ENCODE peak calls at places on chromosomes 4 and X, in six cellular contexts. Z, Y, I, H, N and L are unnamed samples.

GRCh38 chr4:98586634-98587354 is 71.6 kb downstream of the TSPAN5 start:
- DNase-seq in Z (no peak), Y (no peak), I (no peak), H (no peak), N (peak), L (no peak)

GRCh38 chrX:103730746-103731508 is 20.2 kb downstream of the TMEM31 start:
- DNase-seq in Z (peak), Y (no peak), I (no peak), H (peak), N (peak), L (no peak)

GRCh38 chr4:8586246-8586645 is 6.1 kb downstream of the GPR78 start:
- DNase-seq in Z (no peak), Y (no peak), I (no peak), H (no peak), N (no peak), L (no peak)

GRCh38 chr4:100982345-100982744 is 365.0 kb downstream of the PPP3CA start:
- DNase-seq in Z (no peak), Y (no peak), I (no peak), H (no peak), N (no peak), L (no peak)

GRCh38 chrX:130086414-130087207 is 23.7 kb downstream of the ELF4 start:
- DNase-seq in Z (no peak), Y (no peak), I (peak), H (no peak), N (no peak), L (no peak)

GRCh38 chr4:56655209-56655626 is 25.9 kb downstream of the HOPX start:
- DNase-seq in Z (peak), Y (no peak), I (no peak), H (peak), N (peak), L (no peak)

GRCh38 chrX:135384161-135384836 is 37.4 kb upstream of the SMIM10L2A start:
- DNase-seq in Z (no peak), Y (no peak), I (peak), H (no peak), N (no peak), L (no peak)

GRCh38 chr4:2248044-2248780 is 6.3 kb upstream of the HAUS3 start:
- DNase-seq in Z (no peak), Y (no peak), I (no peak), H (no peak), N (peak), L (no peak)

GRCh38 chr4:97238956-97239698 is 904.1 kb downstream of the STPG2 start:
- DNase-seq in Z (no peak), Y (no peak), I (no peak), H (no peak), N (no peak), L (no peak)

GRCh38 chrX:96538104-96538725 is 146.4 kb upstream of the DIAPH2 start:
- DNase-seq in Z (no peak), Y (no peak), I (no peak), H (no peak), N (no peak), L (no peak)

GRCh38 chr4:152348670-152349069 is 187.2 kb downstream of the FBXW7 start:
- DNase-seq in Z (no peak), Y (no peak), I (no peak), H (peak), N (peak), L (no peak)

GRCh38 chr4:110344165-110344564 is 131.8 kb upstream of the ENPEP start:
- DNase-seq in Z (peak), Y (no peak), I (no peak), H (peak), N (no peak), L (no peak)

GRCh38 chrX:43655961-43656494 is at the start of gene MAOA:
- DNase-seq in Z (peak), Y (peak), I (peak), H (no peak), N (peak), L (no peak)

GRCh38 chrX:25219480-25219879 is 203.7 kb upstream of the ARX start:
- DNase-seq in Z (no peak), Y (no peak), I (no peak), H (no peak), N (no peak), L (no peak)

GRCh38 chr4:13207224-13207623 is 276.9 kb downstream of the RAB28 start:
- DNase-seq in Z (no peak), Y (no peak), I (no peak), H (no peak), N (peak), L (no peak)

GRCh38 chr4:10074767-10075105 is 41.9 kb downstream of the WDR1 start:
- DNase-seq in Z (peak), Y (no peak), I (no peak), H (peak), N (peak), L (no peak)

GRCh38 chr4:57661707-57662106 is 551.5 kb upstream of the IGFBP7 start:
- DNase-seq in Z (no peak), Y (no peak), I (no peak), H (no peak), N (no peak), L (no peak)

GRCh38 chrX:22396408-22396807 is 123.7 kb downstream of the CBLL2 start:
- DNase-seq in Z (no peak), Y (no peak), I (no peak), H (peak), N (no peak), L (no peak)

GRCh38 chr4:22551550-22551949 is 35.7 kb upstream of the ADGRA3 start:
- DNase-seq in Z (no peak), Y (no peak), I (no peak), H (no peak), N (no peak), L (no peak)

GRCh38 chr4:138927065-138927464 is 88.5 kb upstream of the NOCT start:
- DNase-seq in Z (peak), Y (no peak), I (no peak), H (peak), N (no peak), L (no peak)

GRCh38 chrX:13109811-13110210 is 65.4 kb upstream of the FAM9C start:
- DNase-seq in Z (peak), Y (no peak), I (no peak), H (peak), N (no peak), L (no peak)

GRCh38 chrX:67555578-67556203 is 11.9 kb downstream of the AR start:
- DNase-seq in Z (peak), Y (peak), I (no peak), H (peak), N (peak), L (no peak)

GRCh38 chr4:51868449-51868847 is 25.5 kb downstream of the DCUN1D4 start:
- DNase-seq in Z (no peak), Y (no peak), I (no peak), H (no peak), N (no peak), L (no peak)

GRCh38 chr4:95122001-95122400 is 364.2 kb downstream of the BMPR1B start:
- DNase-seq in Z (no peak), Y (no peak), I (no peak), H (no peak), N (no peak), L (no peak)

GRCh38 chr4:55706526-55706925 is 70.4 kb upstream of the NMU start:
- DNase-seq in Z (peak), Y (no peak), I (no peak), H (no peak), N (no peak), L (no peak)

DNA sequence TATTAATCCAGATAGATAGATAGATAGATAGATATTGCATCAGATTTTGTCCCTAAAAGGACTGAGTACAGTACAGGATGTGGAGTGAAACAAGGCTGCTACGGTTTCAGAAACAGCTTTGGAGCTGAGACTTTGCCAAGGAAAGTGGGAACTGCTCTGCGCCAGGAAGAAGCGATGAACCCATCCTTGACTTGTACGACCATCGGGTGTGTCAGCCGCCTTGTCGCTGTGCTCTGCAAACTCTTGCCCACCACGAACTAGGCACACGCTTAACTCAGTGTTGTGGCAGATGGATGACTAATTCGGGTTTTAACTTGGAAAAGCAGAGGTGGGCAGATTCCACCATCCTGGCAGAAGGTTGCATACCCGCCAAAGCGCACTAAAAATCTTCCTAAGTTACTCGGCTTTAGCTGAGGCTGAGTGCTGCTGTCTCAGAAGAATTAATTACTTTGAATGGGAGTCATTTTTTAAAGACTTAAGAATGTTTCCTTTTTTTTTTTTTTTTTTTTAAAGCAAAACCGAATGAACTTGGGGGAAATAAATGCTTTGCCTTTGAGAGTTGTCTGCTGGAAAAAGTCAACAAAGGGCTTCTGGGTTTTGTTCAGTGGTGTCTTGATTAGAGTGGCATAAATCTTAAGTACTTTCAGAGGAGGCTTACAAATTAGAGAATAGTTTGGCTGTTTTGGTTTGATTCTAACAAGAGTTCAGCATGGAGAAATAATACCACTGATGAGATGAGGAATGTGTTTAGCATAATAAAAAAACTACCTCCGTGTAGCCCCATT is 69.5 kb downstream of the SHROOM2 start:
- DNase-seq in Z (no peak), Y (no peak), I (no peak), H (peak), N (no peak), L (no peak)
- H3K4me3 ChIP-seq in Z (no peak), Y (no peak), I (no peak), H (peak), N (no peak), L (no peak)

GRCh38 chrX:110665223-110665622 is 130.4 kb downstream of the CHRDL1 start:
- DNase-seq in Z (no peak), Y (no peak), I (no peak), H (no peak), N (no peak), L (no peak)

GRCh38 chrX:110667706-110668105 is 127.9 kb downstream of the CHRDL1 start:
- DNase-seq in Z (no peak), Y (no peak), I (no peak), H (no peak), N (no peak), L (no peak)

GRCh38 chrX:110671068-110671803 is 124.4 kb downstream of the CHRDL1 start:
- DNase-seq in Z (no peak), Y (no peak), I (no peak), H (peak), N (no peak), L (peak)

GRCh38 chrX:110665636-110666035 is 130.0 kb downstream of the CHRDL1 start:
- DNase-seq in Z (peak), Y (peak), I (no peak), H (peak), N (peak), L (no peak)

DNA sequence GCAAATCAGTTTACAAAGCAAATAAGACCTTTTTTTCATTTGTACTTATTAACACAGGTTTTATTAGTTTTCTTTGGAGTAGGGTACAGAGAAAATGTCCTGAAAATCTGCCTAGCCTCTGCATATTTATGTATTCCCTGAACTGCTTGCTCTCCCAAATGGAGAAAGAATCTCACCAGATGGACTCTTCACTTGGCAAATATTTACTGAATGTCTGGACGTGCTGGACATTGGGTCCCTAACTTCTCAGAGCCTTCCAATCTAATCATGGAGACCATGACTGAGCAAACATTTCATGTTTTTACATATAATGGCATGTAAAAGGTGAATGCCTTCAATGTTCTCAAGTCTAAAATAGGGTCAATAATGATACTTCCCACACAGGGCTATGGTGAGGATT is 126.0 kb downstream of the CHRDL1 start:
- DNase-seq in Z (no peak), Y (no peak), I (no peak), H (no peak), N (no peak), L (no peak)
- H3K4me3 ChIP-seq in Z (no peak), Y (no peak), I (no peak), H (no peak), N (no peak), L (no peak)

GRCh38 chr4:112704322-112704721 is 67.4 kb downstream of the LARP7 start:
- DNase-seq in Z (no peak), Y (no peak), I (no peak), H (no peak), N (no peak), L (no peak)

GRCh38 chr4:112708772-112709171 is 71.8 kb downstream of the LARP7 start:
- DNase-seq in Z (no peak), Y (no peak), I (no peak), H (no peak), N (no peak), L (no peak)

GRCh38 chr4:112704991-112705845 is 68.3 kb downstream of the LARP7 start:
- DNase-seq in Z (peak), Y (no peak), I (no peak), H (peak), N (peak), L (no peak)

GRCh38 chr4:112702892-112703291 is 65.9 kb downstream of the LARP7 start:
- DNase-seq in Z (no peak), Y (no peak), I (no peak), H (peak), N (no peak), L (no peak)

GRCh38 chr4:112706840-112707207 is 69.9 kb downstream of the LARP7 start:
- DNase-seq in Z (no peak), Y (no peak), I (no peak), H (no peak), N (no peak), L (no peak)
- H3K4me3 ChIP-seq in Z (no peak), Y (no peak), I (peak), H (peak), N (peak), L (peak)

DNA sequence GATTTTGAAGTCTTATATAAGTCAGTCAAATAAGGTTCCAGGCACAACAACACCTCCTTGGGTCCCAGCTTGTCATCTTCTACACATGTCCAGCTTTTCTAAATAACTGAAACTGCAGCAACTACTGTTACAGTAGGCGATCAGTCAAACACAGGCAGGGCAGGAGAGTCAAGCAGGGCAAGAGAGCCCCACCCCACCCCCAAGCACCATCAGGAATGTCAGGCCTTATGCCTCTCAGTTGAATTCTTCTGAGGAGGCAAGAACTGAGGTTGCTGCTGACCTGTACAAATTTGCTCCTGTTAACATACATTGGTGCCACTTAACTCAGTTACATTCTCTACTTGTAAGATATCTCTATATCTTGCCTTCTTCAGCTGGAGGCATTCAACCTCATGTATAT is 608.8 kb upstream of the PCDH10 start:
- DNase-seq in Z (no peak), Y (no peak), I (no peak), H (no peak), N (no peak), L (no peak)
- H3K4me3 ChIP-seq in Z (no peak), Y (no peak), I (no peak), H (no peak), N (no peak), L (no peak)

GRCh38 chrX:16240231-16240905 is 73.1 kb downstream of the MAGEB17 start:
- DNase-seq in Z (no peak), Y (no peak), I (no peak), H (no peak), N (no peak), L (no peak)

DNA sequence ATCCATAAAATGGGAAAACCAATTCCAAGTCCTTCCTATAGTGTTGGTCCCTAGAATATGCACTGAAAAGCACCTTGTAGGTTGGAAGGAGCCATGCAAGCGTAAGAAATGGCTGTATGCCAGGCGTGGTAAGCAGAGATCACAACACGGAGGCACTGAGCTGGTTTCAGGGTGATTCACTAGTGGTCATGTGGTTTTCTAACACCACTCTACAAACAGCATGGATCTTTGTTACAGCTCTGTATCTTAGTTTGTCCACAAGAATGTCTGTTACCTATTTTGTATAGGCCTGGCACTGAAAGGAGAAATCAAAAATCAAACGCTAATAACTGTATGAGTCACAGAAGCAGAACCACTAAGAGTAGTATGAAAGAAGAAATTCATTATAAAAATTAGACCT is 71.9 kb downstream of the MAGEB17 start:
- DNase-seq in Z (peak), Y (no peak), I (no peak), H (peak), N (no peak), L (no peak)
- H3K4me3 ChIP-seq in Z (no peak), Y (no peak), I (no peak), H (no peak), N (no peak), L (no peak)